ENCODE peak calls at places on chromosome 1, in four cellular contexts. One of them, this sample, is unnamed.

GRCh38 chr1:221834698-221835538 is 93.0 kb upstream of the DUSP10 start:
- DNase-seq in breast epithelium: no peak
- DNase-seq in prostate gland: no peak
- DNase-seq in K562: no peak
- DNase-seq in this sample: no peak

GRCh38 chr1:60924964-60925798 is 157.2 kb upstream of the NFIA start:
- DNase-seq in breast epithelium: no peak
- DNase-seq in prostate gland: no peak
- DNase-seq in K562: peak; percentile 83
- DNase-seq in this sample: no peak

GRCh38 chr1:245648749-245649517 is 494.1 kb downstream of the KIF26B start:
- DNase-seq in breast epithelium: no peak
- DNase-seq in prostate gland: no peak
- DNase-seq in K562: no peak
- DNase-seq in this sample: no peak

GRCh38 chr1:173094539-173094938 is 43.8 kb upstream of the TNFSF18 start:
- DNase-seq in breast epithelium: no peak
- DNase-seq in prostate gland: no peak
- DNase-seq in K562: no peak
- DNase-seq in this sample: no peak

GRCh38 chr1:93079685-93080141 is 630 bp downstream of the MTF2 start:
- DNase-seq in breast epithelium: peak; percentile 54
- DNase-seq in prostate gland: peak; percentile 10
- DNase-seq in K562: peak; percentile 75
- DNase-seq in this sample: no peak

GRCh38 chr1:25503551-25504426 is 39.6 kb upstream of the LDLRAP1 start:
- DNase-seq in breast epithelium: peak; percentile 69
- DNase-seq in prostate gland: peak; percentile 37
- DNase-seq in K562: no peak
- DNase-seq in this sample: no peak

GRCh38 chr1:229768232-229768631 is 142.2 kb downstream of the URB2 start:
- DNase-seq in breast epithelium: no peak
- DNase-seq in prostate gland: no peak
- DNase-seq in K562: no peak
- DNase-seq in this sample: no peak

GRCh38 chr1:62912028-62912638 is 128.2 kb downstream of the ATG4C start:
- DNase-seq in breast epithelium: no peak
- DNase-seq in prostate gland: no peak
- DNase-seq in K562: peak; percentile 20
- DNase-seq in this sample: no peak

GRCh38 chr1:85366391-85366790 is 90.0 kb upstream of the BCL10 start:
- DNase-seq in breast epithelium: no peak
- DNase-seq in prostate gland: no peak
- DNase-seq in K562: no peak
- DNase-seq in this sample: no peak

GRCh38 chr1:185693654-185694053 is 40.5 kb upstream of the HMCN1 start:
- DNase-seq in breast epithelium: no peak
- DNase-seq in prostate gland: no peak
- DNase-seq in K562: no peak
- DNase-seq in this sample: no peak

GRCh38 chr1:40039757-40040510 is 595 bp upstream of the CAP1 start:
- DNase-seq in breast epithelium: peak; percentile 86
- DNase-seq in prostate gland: peak; percentile 84
- DNase-seq in K562: peak; percentile 97
- DNase-seq in this sample: peak; percentile 84

GRCh38 chr1:116232989-116233514 is 121.9 kb downstream of the MAB21L3 start:
- DNase-seq in breast epithelium: no peak
- DNase-seq in prostate gland: no peak
- DNase-seq in K562: no peak
- DNase-seq in this sample: no peak

GRCh38 chr1:68046885-68047658 is 3.4 kb downstream of the DIRAS3 start:
- DNase-seq in breast epithelium: no peak
- DNase-seq in prostate gland: no peak
- DNase-seq in K562: peak; percentile 43
- DNase-seq in this sample: no peak

GRCh38 chr1:98316286-98316685 is 345.2 kb upstream of the SNX7 start:
- DNase-seq in breast epithelium: no peak
- DNase-seq in prostate gland: no peak
- DNase-seq in K562: no peak
- DNase-seq in this sample: no peak

GRCh38 chr1:72284398-72285073 is 2.2 kb upstream of the NEGR1 start:
- DNase-seq in breast epithelium: no peak
- DNase-seq in prostate gland: peak; percentile 17
- DNase-seq in K562: no peak
- DNase-seq in this sample: peak; percentile 36

GRCh38 chr1:237578540-237578939 is 312.2 kb downstream of the ZP4 start:
- DNase-seq in breast epithelium: no peak
- DNase-seq in prostate gland: no peak
- DNase-seq in K562: no peak
- DNase-seq in this sample: no peak

GRCh38 chr1:8342325-8342724 is 24.4 kb downstream of the SLC45A1 start:
- DNase-seq in breast epithelium: no peak
- DNase-seq in prostate gland: no peak
- DNase-seq in K562: no peak
- DNase-seq in this sample: no peak

GRCh38 chr1:207925210-207925609 is 14.3 kb upstream of the CD34 start:
- DNase-seq in breast epithelium: peak; percentile 72
- DNase-seq in prostate gland: peak; percentile 53
- DNase-seq in K562: no peak
- DNase-seq in this sample: peak; percentile 26

GRCh38 chr1:156140879-156141707 is 12.3 kb upstream of the SEMA4A start:
- DNase-seq in breast epithelium: no peak
- DNase-seq in prostate gland: peak; percentile 47
- DNase-seq in K562: peak; percentile 55
- DNase-seq in this sample: no peak

GRCh38 chr1:98103617-98104284 is 182.9 kb upstream of the DPYD start:
- DNase-seq in breast epithelium: no peak
- DNase-seq in prostate gland: no peak
- DNase-seq in K562: no peak
- DNase-seq in this sample: no peak

GRCh38 chr1:107919953-107920352 is 45.0 kb downstream of the VAV3 start:
- DNase-seq in breast epithelium: no peak
- DNase-seq in prostate gland: no peak
- DNase-seq in K562: no peak
- DNase-seq in this sample: no peak

GRCh38 chr1:85047472-85048295 is 616 bp downstream of the MCOLN3 start:
- DNase-seq in breast epithelium: no peak
- DNase-seq in prostate gland: no peak
- DNase-seq in K562: no peak
- DNase-seq in this sample: no peak

GRCh38 chr1:236861560-236862230 is 66.6 kb downstream of the MTR start:
- DNase-seq in breast epithelium: no peak
- DNase-seq in prostate gland: no peak
- DNase-seq in K562: no peak
- DNase-seq in this sample: no peak

GRCh38 chr1:111476761-111477309 is 3.1 kb downstream of the C1orf162 start:
- DNase-seq in breast epithelium: no peak
- DNase-seq in prostate gland: no peak
- DNase-seq in K562: peak; percentile 21
- DNase-seq in this sample: no peak

GRCh38 chr1:233614173-233614742 is 352 bp downstream of the KCNK1 start:
- DNase-seq in breast epithelium: peak; percentile 62
- DNase-seq in prostate gland: peak; percentile 45
- DNase-seq in K562: peak; percentile 60
- DNase-seq in this sample: no peak

GRCh38 chr1:210233495-210234253 is 1.1 kb downstream of the SERTAD4 start:
- DNase-seq in breast epithelium: peak; percentile 71
- DNase-seq in prostate gland: peak; percentile 45
- DNase-seq in K562: peak; percentile 30
- DNase-seq in this sample: no peak

GRCh38 chr1:36406440-36406839 is 8.7 kb upstream of the LSM10 start:
- DNase-seq in breast epithelium: no peak
- DNase-seq in prostate gland: no peak
- DNase-seq in K562: no peak
- DNase-seq in this sample: no peak

GRCh38 chr1:28256197-28256827 is 3.0 kb upstream of the SESN2 start:
- DNase-seq in breast epithelium: no peak
- DNase-seq in prostate gland: no peak
- DNase-seq in K562: no peak
- DNase-seq in this sample: no peak

DNA sequence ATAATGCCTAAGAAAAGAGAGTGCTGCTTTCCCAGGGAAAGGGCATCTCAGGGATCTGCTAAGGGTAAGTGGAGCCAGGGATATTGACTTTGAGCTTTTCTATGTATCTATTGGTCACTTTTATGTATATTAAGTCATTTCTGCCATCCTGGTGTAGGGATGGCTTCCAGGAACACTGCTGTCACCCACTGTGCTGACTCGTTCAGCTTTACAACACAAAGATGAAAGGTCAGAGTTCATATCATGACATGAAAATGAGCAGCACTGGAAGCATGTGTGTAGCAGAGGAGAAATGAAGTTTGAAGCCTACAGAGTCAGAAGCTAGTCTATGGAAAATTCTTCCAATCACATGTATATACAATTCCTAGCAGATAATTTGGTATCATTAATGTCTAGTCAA is 37.1 kb upstream of the RGS8 start:
- DNase-seq in breast epithelium: no peak
- DNase-seq in prostate gland: no peak
- DNase-seq in K562: no peak
- DNase-seq in this sample: no peak
- TF ChIP-seq CTCF in breast epithelium: no peak
- TF ChIP-seq CTCF in prostate gland: no peak
- TF ChIP-seq CTCF in K562: no peak
- TF ChIP-seq CTCF in this sample: no peak

GRCh38 chr1:112674440-112674985 is at the start of gene MOV10:
- DNase-seq in breast epithelium: peak; percentile 76
- DNase-seq in prostate gland: peak; percentile 58
- DNase-seq in K562: peak; percentile 91
- DNase-seq in this sample: peak; percentile 54
- TF ChIP-seq POLR2A in breast epithelium: peak; percentile 5
- TF ChIP-seq POLR2A in prostate gland: no peak
- TF ChIP-seq POLR2A in K562: peak; percentile 87
- TF ChIP-seq POLR2A in this sample: no peak

DNA sequence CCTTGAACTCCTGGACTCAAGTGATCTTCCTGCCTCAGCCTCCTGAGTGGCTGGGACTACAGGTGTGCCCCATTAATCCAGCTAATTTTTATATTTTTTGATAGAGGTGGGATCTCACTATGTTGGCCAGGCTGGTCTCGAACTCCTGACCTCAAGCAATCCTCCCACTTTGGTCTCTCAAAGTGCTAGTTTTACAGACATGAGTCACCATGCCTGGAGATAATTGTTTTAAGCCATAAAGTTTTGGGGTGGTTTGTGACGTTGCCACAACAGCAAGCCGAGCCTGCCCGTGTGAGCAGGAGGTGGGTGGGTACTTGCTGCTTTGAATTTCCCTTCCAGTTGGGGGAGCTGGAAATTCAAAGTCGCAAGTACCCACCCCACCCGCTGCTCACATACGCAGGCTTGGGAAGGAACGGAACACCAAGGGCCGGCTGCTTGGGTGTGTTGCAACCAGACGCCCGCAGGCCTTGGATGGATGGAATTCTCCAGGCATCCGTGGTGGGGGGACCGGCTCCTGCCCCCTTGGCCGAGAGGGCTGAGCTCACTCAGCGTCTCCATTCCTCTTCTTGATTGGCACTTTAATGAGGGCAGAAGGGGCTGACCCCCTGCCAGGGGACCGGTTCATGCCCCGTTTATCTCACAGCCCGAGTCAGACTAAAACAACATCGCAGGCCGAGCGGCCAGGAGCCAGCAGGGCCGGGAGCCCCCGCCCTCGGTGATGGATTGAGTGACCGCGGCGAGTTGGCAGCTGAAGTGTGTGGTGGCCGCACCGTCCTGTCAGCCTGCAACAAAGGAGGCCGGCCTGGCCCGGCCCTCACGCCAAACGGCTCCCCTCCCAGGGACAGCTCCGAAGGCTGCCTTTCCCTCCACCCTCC is 78.1 kb downstream of the DHRS3 start:
- DNase-seq in breast epithelium: no peak
- DNase-seq in prostate gland: no peak
- DNase-seq in K562: peak; percentile 53
- DNase-seq in this sample: peak; percentile 74
- TF ChIP-seq CTCF in breast epithelium: no peak
- TF ChIP-seq CTCF in prostate gland: no peak
- TF ChIP-seq CTCF in K562: no peak
- TF ChIP-seq CTCF in this sample: peak; percentile 24

DNA sequence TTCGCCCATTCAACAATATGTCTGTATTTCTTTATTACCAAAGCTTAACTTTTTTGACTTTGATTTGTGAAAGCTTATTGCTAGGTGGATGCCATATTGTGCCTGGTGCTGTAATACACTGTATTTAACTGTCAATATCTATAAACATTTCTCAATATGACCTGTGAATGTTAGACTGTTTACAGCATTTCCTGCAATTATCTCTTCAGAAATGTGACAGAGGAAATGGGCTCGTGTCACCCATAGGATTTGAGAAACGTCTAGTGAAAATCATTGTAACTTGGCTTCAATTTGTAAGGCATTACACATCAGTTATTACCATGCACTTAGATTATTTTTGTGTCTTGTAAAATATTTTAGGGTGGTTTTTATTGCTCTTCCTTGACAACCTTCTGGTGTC is 237.8 kb upstream of the ADGRL2 start:
- DNase-seq in breast epithelium: no peak
- DNase-seq in prostate gland: no peak
- DNase-seq in K562: no peak
- DNase-seq in this sample: no peak
- TF ChIP-seq POLR2A in breast epithelium: no peak
- TF ChIP-seq POLR2A in prostate gland: no peak
- TF ChIP-seq POLR2A in K562: no peak
- TF ChIP-seq POLR2A in this sample: no peak

GRCh38 chr1:59776960-59777852 is 37.5 kb upstream of the HOOK1 start:
- DNase-seq in breast epithelium: no peak
- DNase-seq in prostate gland: no peak
- DNase-seq in K562: no peak
- DNase-seq in this sample: no peak
- TF ChIP-seq CTCF in breast epithelium: no peak
- TF ChIP-seq CTCF in prostate gland: no peak
- TF ChIP-seq CTCF in K562: no peak
- TF ChIP-seq CTCF in this sample: no peak

DNA sequence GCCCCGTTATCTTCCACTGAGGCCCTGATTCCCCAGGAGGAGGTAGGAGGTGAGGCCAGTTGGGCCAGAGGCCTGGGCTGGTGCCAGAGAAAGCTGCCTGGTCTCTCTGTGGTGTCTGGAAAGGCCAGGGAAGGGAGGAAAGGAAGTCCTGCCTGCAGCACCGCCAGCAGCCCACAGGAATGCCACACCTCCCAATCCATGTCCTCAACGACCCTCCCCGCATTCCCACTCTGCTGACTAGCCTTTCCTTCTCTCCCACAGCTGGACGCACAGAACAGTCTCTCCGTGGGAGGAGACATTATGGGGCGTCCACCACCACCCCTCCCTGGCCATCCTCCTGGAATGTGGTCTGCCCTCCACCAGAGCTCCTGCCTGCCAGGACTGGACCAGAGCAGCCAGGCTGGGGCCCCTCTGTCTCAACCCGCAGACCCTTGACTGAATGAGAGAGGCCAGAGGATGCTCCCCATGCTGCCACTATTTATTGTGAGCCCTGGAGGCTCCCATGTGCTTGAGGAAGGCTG is 18.0 kb downstream of the CSF1 start:
- DNase-seq in breast epithelium: no peak
- DNase-seq in prostate gland: no peak
- DNase-seq in K562: no peak
- DNase-seq in this sample: peak; percentile 69
- TF ChIP-seq POLR2A in breast epithelium: no peak
- TF ChIP-seq POLR2A in prostate gland: no peak
- TF ChIP-seq POLR2A in K562: no peak
- TF ChIP-seq POLR2A in this sample: no peak